ENCODE peak calls at places on chromosomes 11 and 22, in six cellular contexts. One of them, this sample, is unnamed.

GRCh38 chr11:45392154-45392553 is 106.0 kb upstream of the SYT13 start:
- DNase-seq in psoas muscle: no peak
- DNase-seq in fibroblast of lung: no peak
- DNase-seq in suprapubic skin: no peak
- DNase-seq in neural progenitor cell: no peak
- DNase-seq in heart right ventricle: no peak
- DNase-seq in this sample: no peak

GRCh38 chr22:24875862-24876506 is 70.0 kb downstream of the SGSM1 start:
- DNase-seq in psoas muscle: no peak
- DNase-seq in fibroblast of lung: peak; percentile 4
- DNase-seq in suprapubic skin: no peak
- DNase-seq in neural progenitor cell: peak; percentile 78
- DNase-seq in heart right ventricle: no peak
- DNase-seq in this sample: no peak

GRCh38 chr11:78651923-78652602 is 77.4 kb upstream of the NARS2 start:
- DNase-seq in psoas muscle: no peak
- DNase-seq in fibroblast of lung: no peak
- DNase-seq in suprapubic skin: no peak
- DNase-seq in neural progenitor cell: no peak
- DNase-seq in heart right ventricle: no peak
- DNase-seq in this sample: no peak

GRCh38 chr11:74699615-74700396 is 31.4 kb downstream of the CHRDL2 start:
- DNase-seq in psoas muscle: no peak
- DNase-seq in fibroblast of lung: no peak
- DNase-seq in suprapubic skin: no peak
- DNase-seq in neural progenitor cell: no peak
- DNase-seq in heart right ventricle: no peak
- DNase-seq in this sample: no peak

GRCh38 chr22:40668611-40669390 is 10.5 kb upstream of the MCHR1 start:
- DNase-seq in psoas muscle: no peak
- DNase-seq in fibroblast of lung: peak; percentile 78
- DNase-seq in suprapubic skin: no peak
- DNase-seq in neural progenitor cell: peak; percentile 35
- DNase-seq in heart right ventricle: no peak
- DNase-seq in this sample: no peak

GRCh38 chr22:39080993-39081513 is 4.0 kb downstream of the APOBEC3G start:
- DNase-seq in psoas muscle: no peak
- DNase-seq in fibroblast of lung: no peak
- DNase-seq in suprapubic skin: no peak
- DNase-seq in neural progenitor cell: no peak
- DNase-seq in heart right ventricle: no peak
- DNase-seq in this sample: no peak

GRCh38 chr22:27996529-27996925 is 77.5 kb upstream of the PITPNB start:
- DNase-seq in psoas muscle: no peak
- DNase-seq in fibroblast of lung: no peak
- DNase-seq in suprapubic skin: peak; percentile 50
- DNase-seq in neural progenitor cell: no peak
- DNase-seq in heart right ventricle: no peak
- DNase-seq in this sample: no peak

GRCh38 chr11:46382644-46383403 is 1.4 kb downstream of the MDK start:
- DNase-seq in psoas muscle: no peak
- DNase-seq in fibroblast of lung: peak; percentile 59
- DNase-seq in suprapubic skin: no peak
- DNase-seq in neural progenitor cell: peak; percentile 72
- DNase-seq in heart right ventricle: no peak
- DNase-seq in this sample: no peak

GRCh38 chr11:35487532-35488078 is 37.8 kb downstream of the PAMR1 start:
- DNase-seq in psoas muscle: no peak
- DNase-seq in fibroblast of lung: peak; percentile 79
- DNase-seq in suprapubic skin: no peak
- DNase-seq in neural progenitor cell: peak; percentile 83
- DNase-seq in heart right ventricle: peak; percentile 15
- DNase-seq in this sample: no peak

GRCh38 chr11:36214976-36215687 is 74.1 kb downstream of the COMMD9 start:
- DNase-seq in psoas muscle: no peak
- DNase-seq in fibroblast of lung: no peak
- DNase-seq in suprapubic skin: no peak
- DNase-seq in neural progenitor cell: no peak
- DNase-seq in heart right ventricle: no peak
- DNase-seq in this sample: no peak

GRCh38 chr22:37386441-37386840 is 40.8 kb downstream of the ELFN2 start:
- DNase-seq in psoas muscle: no peak
- DNase-seq in fibroblast of lung: no peak
- DNase-seq in suprapubic skin: no peak
- DNase-seq in neural progenitor cell: peak; percentile 51
- DNase-seq in heart right ventricle: no peak
- DNase-seq in this sample: no peak

GRCh38 chr11:19820100-19820499 is 107.5 kb downstream of the NAV2 start:
- DNase-seq in psoas muscle: no peak
- DNase-seq in fibroblast of lung: peak; percentile 25
- DNase-seq in suprapubic skin: no peak
- DNase-seq in neural progenitor cell: no peak
- DNase-seq in heart right ventricle: no peak
- DNase-seq in this sample: no peak

GRCh38 chr22:43399338-43399979 is 12.4 kb upstream of the MPPED1 start:
- DNase-seq in psoas muscle: no peak
- DNase-seq in fibroblast of lung: no peak
- DNase-seq in suprapubic skin: no peak
- DNase-seq in neural progenitor cell: no peak
- DNase-seq in heart right ventricle: no peak
- DNase-seq in this sample: no peak

GRCh38 chr11:90531001-90531400 is 308.2 kb upstream of the CHORDC1 start:
- DNase-seq in psoas muscle: no peak
- DNase-seq in fibroblast of lung: no peak
- DNase-seq in suprapubic skin: no peak
- DNase-seq in neural progenitor cell: no peak
- DNase-seq in heart right ventricle: no peak
- DNase-seq in this sample: no peak

GRCh38 chr11:85821636-85822035 is 10.7 kb upstream of the SYTL2 start:
- DNase-seq in psoas muscle: no peak
- DNase-seq in fibroblast of lung: peak; percentile 33
- DNase-seq in suprapubic skin: no peak
- DNase-seq in neural progenitor cell: no peak
- DNase-seq in heart right ventricle: no peak
- DNase-seq in this sample: no peak

GRCh38 chr22:40009231-40009769 is 14.5 kb downstream of the FAM83F start:
- DNase-seq in psoas muscle: no peak
- DNase-seq in fibroblast of lung: no peak
- DNase-seq in suprapubic skin: no peak
- DNase-seq in neural progenitor cell: peak; percentile 92
- DNase-seq in heart right ventricle: no peak
- DNase-seq in this sample: no peak

GRCh38 chr11:15286465-15286864 is 171.7 kb downstream of the INSC start:
- DNase-seq in psoas muscle: no peak
- DNase-seq in fibroblast of lung: no peak
- DNase-seq in suprapubic skin: no peak
- DNase-seq in neural progenitor cell: no peak
- DNase-seq in heart right ventricle: no peak
- DNase-seq in this sample: no peak

GRCh38 chr11:64649304-64649703 is 58.3 kb downstream of the SLC22A12 start:
- DNase-seq in psoas muscle: no peak
- DNase-seq in fibroblast of lung: peak; percentile 7
- DNase-seq in suprapubic skin: no peak
- DNase-seq in neural progenitor cell: peak; percentile 85
- DNase-seq in heart right ventricle: no peak
- DNase-seq in this sample: no peak

GRCh38 chr11:6156628-6157367 is 13.3 kb downstream of the OR52B2 start:
- DNase-seq in psoas muscle: no peak
- DNase-seq in fibroblast of lung: no peak
- DNase-seq in suprapubic skin: no peak
- DNase-seq in neural progenitor cell: no peak
- DNase-seq in heart right ventricle: no peak
- DNase-seq in this sample: no peak

GRCh38 chr22:17913705-17914282 is 110.6 kb downstream of the MICAL3 start:
- DNase-seq in psoas muscle: no peak
- DNase-seq in fibroblast of lung: peak; percentile 60
- DNase-seq in suprapubic skin: no peak
- DNase-seq in neural progenitor cell: no peak
- DNase-seq in heart right ventricle: no peak
- DNase-seq in this sample: no peak

GRCh38 chr11:62725686-62726085 is 1.6 kb downstream of the HNRNPUL2 start:
- DNase-seq in psoas muscle: no peak
- DNase-seq in fibroblast of lung: no peak
- DNase-seq in suprapubic skin: no peak
- DNase-seq in neural progenitor cell: no peak
- DNase-seq in heart right ventricle: no peak
- DNase-seq in this sample: no peak

GRCh38 chr11:31813242-31813960 is 2.3 kb upstream of the PAX6 start:
- DNase-seq in psoas muscle: no peak
- DNase-seq in fibroblast of lung: no peak
- DNase-seq in suprapubic skin: no peak
- DNase-seq in neural progenitor cell: peak; percentile 71
- DNase-seq in heart right ventricle: no peak
- DNase-seq in this sample: no peak

GRCh38 chr11:76789443-76789719 is 6.2 kb downstream of the TSKU start:
- DNase-seq in psoas muscle: no peak
- DNase-seq in fibroblast of lung: no peak
- DNase-seq in suprapubic skin: peak; percentile 43
- DNase-seq in neural progenitor cell: no peak
- DNase-seq in heart right ventricle: no peak
- DNase-seq in this sample: no peak

GRCh38 chr11:8022876-8023275 is 35.7 kb downstream of the EIF3F start:
- DNase-seq in psoas muscle: no peak
- DNase-seq in fibroblast of lung: peak; percentile 65
- DNase-seq in suprapubic skin: peak; percentile 24
- DNase-seq in neural progenitor cell: no peak
- DNase-seq in heart right ventricle: no peak
- DNase-seq in this sample: no peak

GRCh38 chr11:83403990-83404389 is 117.8 kb upstream of the CCDC90B start:
- DNase-seq in psoas muscle: no peak
- DNase-seq in fibroblast of lung: no peak
- DNase-seq in suprapubic skin: no peak
- DNase-seq in neural progenitor cell: no peak
- DNase-seq in heart right ventricle: no peak
- DNase-seq in this sample: no peak

GRCh38 chr22:48333323-48333763 is 1494.3 kb downstream of the BRD1 start:
- DNase-seq in psoas muscle: no peak
- DNase-seq in fibroblast of lung: no peak
- DNase-seq in suprapubic skin: no peak
- DNase-seq in neural progenitor cell: no peak
- DNase-seq in heart right ventricle: no peak
- DNase-seq in this sample: no peak

GRCh38 chr22:48333816-48334735 is 1493.6 kb downstream of the BRD1 start:
- DNase-seq in psoas muscle: no peak
- DNase-seq in fibroblast of lung: no peak
- DNase-seq in suprapubic skin: no peak
- DNase-seq in neural progenitor cell: no peak
- DNase-seq in heart right ventricle: no peak
- DNase-seq in this sample: no peak

GRCh38 chr22:48331691-48332220 is 1495.9 kb downstream of the BRD1 start:
- DNase-seq in psoas muscle: no peak
- DNase-seq in fibroblast of lung: no peak
- DNase-seq in suprapubic skin: no peak
- DNase-seq in neural progenitor cell: no peak
- DNase-seq in heart right ventricle: no peak
- DNase-seq in this sample: no peak

GRCh38 chr22:48331266-48331665 is 1496.4 kb downstream of the BRD1 start:
- DNase-seq in psoas muscle: no peak
- DNase-seq in fibroblast of lung: no peak
- DNase-seq in suprapubic skin: no peak
- DNase-seq in neural progenitor cell: no peak
- DNase-seq in heart right ventricle: no peak
- DNase-seq in this sample: no peak

GRCh38 chr22:48332438-48333322 is 1495.0 kb downstream of the BRD1 start:
- DNase-seq in psoas muscle: no peak
- DNase-seq in fibroblast of lung: no peak
- DNase-seq in suprapubic skin: no peak
- DNase-seq in neural progenitor cell: no peak
- DNase-seq in heart right ventricle: no peak
- DNase-seq in this sample: no peak
- H3K9me3 ChIP-seq in psoas muscle: peaks cover 4% of the 10 kb centered on the region
- H3K9me3 ChIP-seq in fibroblast of lung: no peaks in the 10 kb centered on the region
- H3K9me3 ChIP-seq in suprapubic skin: peaks cover 16% of the 10 kb centered on the region
- H3K9me3 ChIP-seq in neural progenitor cell: no peaks in the 10 kb centered on the region
- H3K9me3 ChIP-seq in heart right ventricle: no peaks in the 10 kb centered on the region
- H3K9me3 ChIP-seq in this sample: no peaks in the 10 kb centered on the region

GRCh38 chr11:1239596-1240205 is 16.8 kb downstream of the MUC5B start:
- DNase-seq in psoas muscle: no peak
- DNase-seq in fibroblast of lung: no peak
- DNase-seq in suprapubic skin: no peak
- DNase-seq in neural progenitor cell: no peak
- DNase-seq in heart right ventricle: no peak
- DNase-seq in this sample: no peak

GRCh38 chr11:1238767-1239595 is 16.1 kb downstream of the MUC5B start:
- DNase-seq in psoas muscle: no peak
- DNase-seq in fibroblast of lung: no peak
- DNase-seq in suprapubic skin: no peak
- DNase-seq in neural progenitor cell: peak; percentile 86
- DNase-seq in heart right ventricle: no peak
- DNase-seq in this sample: no peak

GRCh38 chr11:1240771-1241170 is 17.9 kb downstream of the MUC5B start:
- DNase-seq in psoas muscle: no peak
- DNase-seq in fibroblast of lung: no peak
- DNase-seq in suprapubic skin: no peak
- DNase-seq in neural progenitor cell: no peak
- DNase-seq in heart right ventricle: no peak
- DNase-seq in this sample: no peak

GRCh38 chr11:1241706-1242105 is 18.8 kb downstream of the MUC5B start:
- DNase-seq in psoas muscle: no peak
- DNase-seq in fibroblast of lung: no peak
- DNase-seq in suprapubic skin: no peak
- DNase-seq in neural progenitor cell: no peak
- DNase-seq in heart right ventricle: no peak
- DNase-seq in this sample: no peak

GRCh38 chr11:1242289-1242688 is 19.4 kb downstream of the MUC5B start:
- DNase-seq in psoas muscle: no peak
- DNase-seq in fibroblast of lung: no peak
- DNase-seq in suprapubic skin: no peak
- DNase-seq in neural progenitor cell: no peak
- DNase-seq in heart right ventricle: no peak
- DNase-seq in this sample: no peak
- H3K9me3 ChIP-seq in psoas muscle: no peaks in the 10 kb centered on the region
- H3K9me3 ChIP-seq in fibroblast of lung: no peaks in the 10 kb centered on the region
- H3K9me3 ChIP-seq in suprapubic skin: no peaks in the 10 kb centered on the region
- H3K9me3 ChIP-seq in neural progenitor cell: no peaks in the 10 kb centered on the region
- H3K9me3 ChIP-seq in heart right ventricle: no peaks in the 10 kb centered on the region
- H3K9me3 ChIP-seq in this sample: no peaks in the 10 kb centered on the region

DNA sequence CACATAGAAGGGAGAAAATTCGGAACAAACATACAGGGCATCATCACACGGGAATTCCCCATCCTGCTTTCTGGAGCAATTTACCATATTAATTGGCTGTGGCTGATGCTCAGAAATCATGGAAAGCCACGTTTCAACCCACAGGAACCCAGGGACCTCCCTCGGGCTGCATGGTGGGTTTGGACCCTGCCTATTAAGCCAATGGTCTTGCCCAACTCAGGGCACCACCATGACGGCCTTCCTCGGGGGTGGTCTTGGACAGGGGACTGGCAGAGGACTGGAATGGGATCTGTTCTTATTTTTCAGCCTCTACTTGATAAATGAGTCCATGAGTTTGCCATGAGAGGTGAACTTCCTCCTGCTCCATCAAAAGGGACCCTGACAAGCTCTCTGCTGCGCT is 374.0 kb downstream of the SHANK2 start:
- DNase-seq in psoas muscle: no peak
- DNase-seq in fibroblast of lung: no peak
- DNase-seq in suprapubic skin: no peak
- DNase-seq in neural progenitor cell: no peak
- DNase-seq in heart right ventricle: no peak
- DNase-seq in this sample: no peak
- H3K9me3 ChIP-seq in psoas muscle: no peaks in the 10 kb centered on the region
- H3K9me3 ChIP-seq in fibroblast of lung: no peaks in the 10 kb centered on the region
- H3K9me3 ChIP-seq in suprapubic skin: no peaks in the 10 kb centered on the region
- H3K9me3 ChIP-seq in neural progenitor cell: no peaks in the 10 kb centered on the region
- H3K9me3 ChIP-seq in heart right ventricle: no peaks in the 10 kb centered on the region
- H3K9me3 ChIP-seq in this sample: no peaks in the 10 kb centered on the region

GRCh38 chr22:11605468-11605981 is 3922.5 kb upstream of the OR11H1 start:
- DNase-seq in psoas muscle: no peak
- DNase-seq in fibroblast of lung: no peak
- DNase-seq in suprapubic skin: peak; percentile 82
- DNase-seq in neural progenitor cell: no peak
- DNase-seq in heart right ventricle: no peak
- DNase-seq in this sample: no peak
- H3K9me3 ChIP-seq in psoas muscle: no peaks in the 10 kb centered on the region
- H3K9me3 ChIP-seq in fibroblast of lung: no peaks in the 10 kb centered on the region
- H3K9me3 ChIP-seq in suprapubic skin: peaks cover 47% of the 10 kb centered on the region
- H3K9me3 ChIP-seq in neural progenitor cell: peaks cover 58% of the 10 kb centered on the region
- H3K9me3 ChIP-seq in heart right ventricle: no peaks in the 10 kb centered on the region
- H3K9me3 ChIP-seq in this sample: no peaks in the 10 kb centered on the region